ENCODE peak calls at places on chromosomes 12 and 14, in seven cellular contexts. I is mesothelial cell of epicardium; W is neural crest cell; L is CD4-positive, alpha-beta T cell; M is NB4; P is fibroblast of lung; G is endothelial cell. V is an unnamed sample.

GRCh38 chr14:92160619-92161018 is 38.9 kb downstream of the CPSF2 start:
- DNase-seq in G (no peak), I (no peak), P (peak; percentile 66), M (peak; percentile 52), W (no peak), L (no peak), V (peak; percentile 70)

GRCh38 chr14:92960706-92961566 is 38.0 kb downstream of the CHGA start:
- DNase-seq in P (peak; percentile 67), W (no peak), M (no peak), L (no peak), G (no peak), I (no peak), V (no peak)

GRCh38 chr12:12744556-12745305 is 27.6 kb downstream of the CDKN1B start:
- DNase-seq in P (no peak), L (no peak), G (no peak), M (no peak), I (no peak), W (no peak), V (no peak)

GRCh38 chr12:91189526-91189925 is 6.9 kb upstream of the DCN start:
- DNase-seq in M (no peak), P (peak; percentile 83), W (no peak), G (no peak), L (no peak), I (no peak), V (no peak)

GRCh38 chr12:106871477-106871876 is 84.2 kb upstream of the TMEM263 start:
- DNase-seq in I (no peak), L (no peak), P (peak; percentile 50), W (no peak), M (no peak), G (no peak), V (no peak)

GRCh38 chr12:21613931-21614330 is 9.3 kb upstream of the GYS2 start:
- DNase-seq in P (no peak), I (no peak), M (peak; percentile 34), G (no peak), L (no peak), W (no peak), V (no peak)

GRCh38 chr12:46617167-46617566 is 208.6 kb downstream of the SLC38A4 start:
- DNase-seq in G (no peak), L (no peak), P (peak; percentile 36), M (peak; percentile 10), W (no peak), I (no peak), V (no peak)

GRCh38 chr14:60276347-60276746 is 27.3 kb downstream of the PPM1A start:
- DNase-seq in L (no peak), W (no peak), I (no peak), P (peak; percentile 16), M (no peak), G (no peak), V (no peak)

GRCh38 chr12:100169345-100169744 is 26.7 kb upstream of the BLTP3B start:
- DNase-seq in W (no peak), I (no peak), P (no peak), L (no peak), M (no peak), G (no peak), V (no peak)

DNA sequence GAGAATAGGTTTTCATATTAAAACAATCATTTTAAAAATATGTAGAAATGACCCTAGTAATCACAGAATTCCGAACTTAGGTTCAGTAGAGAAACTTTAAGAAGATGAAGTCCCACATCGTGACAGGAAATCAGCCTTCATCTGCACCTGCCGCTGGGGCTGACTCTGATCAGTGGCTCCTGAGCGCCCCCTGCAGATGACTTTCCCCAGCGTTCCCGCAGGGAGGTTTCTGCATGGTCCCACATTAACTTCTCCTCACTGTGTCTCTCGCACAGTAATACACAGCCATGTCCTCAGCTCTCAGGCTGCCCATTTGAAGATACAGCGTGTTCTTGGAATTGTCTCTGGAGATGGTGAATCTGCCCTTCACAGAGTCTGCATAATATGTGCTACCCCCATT is 1131.1 kb downstream of the TMEM121 start:
- DNase-seq in P (no peak), W (no peak), G (no peak), I (no peak), M (peak; percentile 28), L (peak; percentile 48), V (no peak)
- TF ChIP-seq CTCF in P (no peak), W (no peak), G (no peak), I (no peak), M (peak; percentile 76), L (peak; percentile 67), V (peak; percentile 44)

DNA sequence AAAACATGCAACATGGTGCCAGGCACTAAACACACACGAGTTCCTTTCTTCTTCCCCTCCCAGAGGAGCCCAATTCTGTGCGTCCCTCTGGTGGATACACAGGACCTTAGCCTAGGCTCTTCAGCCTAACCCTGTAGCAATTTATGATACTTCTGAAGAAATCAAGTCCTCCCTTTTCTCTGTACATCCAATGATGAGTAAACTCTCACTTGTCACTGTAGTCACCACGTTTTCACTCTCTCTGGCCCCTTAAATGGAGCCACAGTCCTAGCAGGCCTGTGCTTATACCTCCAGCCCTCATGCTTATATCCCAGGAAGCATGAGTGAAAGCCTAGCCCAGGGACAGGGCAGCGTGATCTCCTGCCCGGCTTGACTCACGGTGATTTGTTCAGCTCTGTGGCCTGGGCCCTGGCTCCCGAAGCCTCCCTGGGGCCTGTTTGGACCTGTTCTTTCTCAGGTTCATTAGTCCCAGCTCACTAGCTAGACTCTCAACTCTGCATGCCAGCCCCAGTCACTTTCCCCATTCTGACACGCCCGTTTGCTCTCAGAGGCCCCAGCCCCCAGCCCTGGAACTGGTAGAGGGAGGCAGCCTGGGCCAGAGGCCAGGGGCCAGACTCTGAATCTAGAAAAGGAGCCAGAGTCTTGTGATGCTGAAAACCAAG is 24.1 kb upstream of the PLEKHG3 start:
- DNase-seq in L (no peak), P (peak; percentile 24), I (no peak), W (no peak), M (no peak), G (no peak), V (no peak)
- TF ChIP-seq CTCF in L (no peak), P (no peak), I (no peak), W (no peak), M (no peak), G (no peak), V (no peak)

DNA sequence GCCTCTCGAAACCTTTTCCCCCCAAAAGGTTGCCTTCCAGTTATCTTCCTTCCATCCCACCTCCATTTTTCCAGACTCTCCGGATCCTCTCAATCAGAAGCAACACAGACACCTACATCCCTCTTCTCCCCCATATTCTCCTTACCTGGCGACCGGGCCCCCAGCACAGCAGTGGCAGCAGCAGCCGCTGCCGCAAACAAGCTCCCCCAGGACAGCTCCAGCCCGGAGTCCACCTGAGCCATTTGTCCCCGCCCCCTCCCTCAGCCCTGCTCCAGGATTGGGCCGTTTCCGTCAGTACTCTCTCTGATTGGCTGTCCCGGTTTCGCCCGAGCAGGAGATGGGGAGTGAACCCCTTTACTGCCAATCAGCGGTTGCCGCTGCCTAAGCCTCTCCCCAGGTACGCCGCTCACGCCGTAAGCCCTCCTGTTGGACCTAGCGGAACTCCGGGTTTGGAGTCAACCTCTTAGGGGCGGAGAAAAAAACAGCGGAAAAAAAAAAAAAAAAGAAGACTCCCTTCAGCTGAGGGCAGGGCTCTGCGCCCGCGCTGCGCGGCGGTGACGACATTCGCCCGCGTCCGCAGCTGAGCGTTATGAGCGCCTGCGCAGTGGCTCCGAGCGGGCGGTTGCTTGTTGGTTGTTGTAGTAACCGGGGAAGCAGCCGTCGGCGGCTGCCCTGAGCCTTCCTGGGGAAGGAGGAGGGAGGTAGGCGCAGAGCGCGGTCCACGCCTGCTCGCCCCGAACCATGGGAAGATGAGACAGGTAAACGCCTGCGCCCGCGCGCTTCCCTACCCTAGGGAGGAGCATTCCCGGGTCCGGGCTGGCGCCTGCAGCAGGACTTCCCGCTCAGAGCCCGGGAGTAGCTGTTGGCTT is at the start of the genes ERG28 and TTLL5:
- DNase-seq in L (peak; percentile 94), I (peak; percentile 97), W (peak; percentile 85), G (peak; percentile 96), P (peak; percentile 99), M (peak; percentile 95), V (peak; percentile 94)
- TF ChIP-seq CTCF in L (no peak), I (no peak), W (no peak), G (no peak), P (no peak), M (no peak), V (no peak)

GRCh38 chr12:50164963-50165362 is 2.2 kb downstream of the CERS5 start:
- DNase-seq in P (no peak), G (no peak), L (no peak), W (no peak), I (no peak), M (no peak), V (no peak)

GRCh38 chr12:50166776-50167025 is 468 bp downstream of the CERS5 start:
- DNase-seq in G (no peak), I (no peak), W (no peak), P (peak; percentile 52), M (no peak), L (no peak), V (peak; percentile 52)

GRCh38 chr12:50162225-50162624 is 4.9 kb downstream of the CERS5 start:
- DNase-seq in G (no peak), I (no peak), P (peak; percentile 35), M (peak; percentile 32), W (no peak), L (no peak), V (no peak)

DNA sequence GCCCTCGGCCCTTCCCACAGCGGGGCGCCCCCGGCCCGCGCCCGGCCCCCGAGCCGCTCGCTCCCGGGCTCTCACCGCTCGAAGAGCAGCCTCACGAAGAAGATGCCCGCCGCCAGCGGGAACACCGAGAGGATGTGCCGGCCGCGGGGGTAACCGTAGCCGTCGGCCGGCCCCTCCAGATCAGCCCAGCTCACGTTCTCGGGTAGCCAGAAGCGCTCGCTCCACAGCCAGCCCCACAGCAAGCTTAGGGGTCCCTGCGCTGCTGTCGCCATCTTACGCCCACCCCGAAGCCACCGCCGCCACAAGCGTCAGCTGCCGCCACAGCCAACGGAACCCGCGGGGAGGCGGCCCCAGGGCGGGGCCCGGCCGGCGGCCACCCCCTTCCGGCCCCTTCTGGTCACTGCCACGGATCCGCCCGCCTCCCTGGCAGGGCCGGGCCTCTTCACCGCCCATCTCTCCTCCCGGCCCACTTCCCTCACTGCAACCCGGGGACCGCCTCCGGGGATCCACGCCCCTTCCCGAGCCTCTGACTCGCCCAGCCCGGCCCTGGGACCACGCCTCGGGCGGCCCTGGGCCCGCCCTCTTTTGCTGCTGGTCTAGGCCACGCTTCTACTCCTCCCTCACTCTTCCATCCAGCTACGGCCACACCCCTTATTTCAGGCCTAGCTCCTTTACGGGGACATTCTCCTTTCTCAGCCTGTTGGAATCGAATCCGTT is at the start of gene CERS5:
- DNase-seq in G (peak; percentile 99), W (peak; percentile 98), I (peak; percentile 99), L (peak; percentile 93), P (peak; percentile 98), M (peak; percentile 100), V (peak; percentile 97)
- TF ChIP-seq CTCF in G (peak; percentile 61), W (peak; percentile 47), I (peak; percentile 50), L (no peak), P (no peak), M (no peak), V (no peak)